ENCODE peak calls at places on chromosomes 3 and 15, in six cellular contexts. H is cardiac muscle cell; M is K562; O is mesendoderm; T is CD8-positive, alpha-beta memory T cell; K is A549. Y is an unnamed sample.
A peak's percentile ranks its signal among the peaks of the same experiment; 100 is the strongest.

GRCh38 chr3:65902304-65902793 is 136.4 kb downstream of the MAGI1 start:
- DNase-seq in H (peak; percentile 20), M (no peak), O (peak; percentile 95), T (no peak), K (no peak), Y (no peak)

GRCh38 chr15:65659502-65660052 is 37.8 kb downstream of the SLC24A1 start:
- DNase-seq in H (no peak), M (no peak), O (no peak), T (no peak), K (no peak), Y (no peak)

GRCh38 chr3:79983063-79983561 is 215.3 kb upstream of the ROBO1 start:
- DNase-seq in H (peak; percentile 5), M (no peak), O (no peak), T (no peak), K (no peak), Y (no peak)

GRCh38 chr15:59174846-59175831 is 31.5 kb upstream of the LDHAL6B start:
- DNase-seq in H (peak; percentile 79), M (peak; percentile 64), O (peak; percentile 73), T (no peak), K (peak; percentile 87), Y (peak; percentile 82)

GRCh38 chr15:99180287-99180962 is 69.0 kb downstream of the TTC23 start:
- DNase-seq in H (peak; percentile 68), M (no peak), O (no peak), T (no peak), K (no peak), Y (no peak)

GRCh38 chr15:49494842-49495241 is 71.8 kb downstream of the FGF7 start:
- DNase-seq in H (no peak), M (no peak), O (no peak), T (no peak), K (no peak), Y (no peak)

GRCh38 chr15:57224664-57225063 is 151.6 kb upstream of the CGNL1 start:
- DNase-seq in H (peak; percentile 25), M (no peak), O (no peak), T (no peak), K (no peak), Y (no peak)

GRCh38 chr3:143236226-143236964 is 116.8 kb downstream of the CHST2 start:
- DNase-seq in H (no peak), M (no peak), O (no peak), T (no peak), K (no peak), Y (no peak)

GRCh38 chr3:163056874-163057497 is 1560.4 kb downstream of the OTOL1 start:
- DNase-seq in H (peak; percentile 60), M (peak; percentile 24), O (peak; percentile 71), T (no peak), K (peak; percentile 56), Y (peak; percentile 40)

GRCh38 chr3:52277972-52278509 is 408 bp downstream of the WDR82 start:
- DNase-seq in H (no peak), M (peak; percentile 49), O (peak; percentile 78), T (peak; percentile 77), K (peak; percentile 64), Y (peak; percentile 21)

GRCh38 chr3:45881031-45882022 is 5.0 kb upstream of the CCR9 start:
- DNase-seq in H (peak; percentile 37), M (peak; percentile 83), O (peak; percentile 6), T (peak; percentile 84), K (no peak), Y (no peak)

GRCh38 chr3:190155752-190156151 is 35.1 kb upstream of the P3H2 start:
- DNase-seq in H (no peak), M (no peak), O (no peak), T (no peak), K (no peak), Y (no peak)

GRCh38 chr3:17372362-17372761 is 370.1 kb downstream of the TBC1D5 start:
- DNase-seq in H (no peak), M (no peak), O (no peak), T (no peak), K (no peak), Y (no peak)

GRCh38 chr3:17372811-17373210 is 369.6 kb downstream of the TBC1D5 start:
- DNase-seq in H (peak; percentile 7), M (no peak), O (no peak), T (no peak), K (peak; percentile 11), Y (no peak)

GRCh38 chr3:17373304-17373703 is 369.1 kb downstream of the TBC1D5 start:
- DNase-seq in H (no peak), M (no peak), O (no peak), T (no peak), K (no peak), Y (no peak)

DNA sequence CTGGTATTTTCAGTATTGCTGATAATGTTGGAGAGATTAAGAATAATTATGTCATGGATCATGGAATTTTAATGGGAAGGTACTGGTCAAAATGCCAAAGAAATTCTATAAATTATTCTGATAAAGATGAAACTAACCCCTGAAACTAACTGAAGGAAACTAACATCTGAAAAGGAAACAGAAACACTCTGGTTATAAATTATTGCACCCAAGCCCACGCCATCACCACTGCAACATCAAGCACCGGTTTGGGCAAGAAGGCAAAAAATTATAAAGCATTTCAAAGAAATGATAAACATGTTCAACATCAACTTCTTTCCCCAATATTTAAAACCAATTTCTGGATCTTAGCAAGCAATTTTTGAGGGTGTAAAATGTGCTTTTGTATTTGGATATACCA is 372.5 kb downstream of the TBC1D5 start:
- DNase-seq in H (no peak), M (no peak), O (no peak), T (no peak), K (no peak), Y (no peak)
- H3K4me1 ChIP-seq in H (no peaks in the 10 kb centered on the region), M (no peaks in the 10 kb centered on the region), O (no peaks in the 10 kb centered on the region), T (no peaks in the 10 kb centered on the region), K (peaks cover 14% of the 10 kb centered on the region), Y (no peaks in the 10 kb centered on the region)

DNA sequence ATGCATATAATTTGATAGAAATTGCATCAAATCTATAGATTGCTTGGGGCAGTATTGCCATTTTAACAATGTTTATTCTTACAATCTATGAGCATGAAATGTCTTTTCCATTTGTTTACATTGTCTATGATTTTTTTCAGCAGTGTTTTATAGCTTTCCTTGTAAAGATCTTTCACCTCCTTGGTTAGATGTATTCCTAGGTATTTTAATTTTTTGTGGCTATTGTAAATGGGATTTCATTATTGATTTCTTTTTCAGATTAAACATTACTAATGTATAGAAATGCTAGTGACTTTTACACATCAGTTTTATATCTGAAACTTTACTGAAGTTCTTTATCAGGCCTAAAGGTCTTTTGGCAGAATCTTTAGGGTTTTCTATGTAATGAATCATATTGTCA is 237.6 kb upstream of the STAC start:
- DNase-seq in H (no peak), M (no peak), O (no peak), T (no peak), K (no peak), Y (no peak)
- H3K4me3 ChIP-seq in H (no peak overlapping the region), M (no peak overlapping the region), O (no peak overlapping the region), T (no peak overlapping the region), K (no peak overlapping the region), Y (no peak overlapping the region)

GRCh38 chr3:100401674-100402036 is 316 bp downstream of the LNP1 start:
- DNase-seq in H (peak; percentile 69), M (peak; percentile 23), O (peak; percentile 75), T (peak; percentile 73), K (no peak), Y (no peak)

GRCh38 chr3:100400424-100400781 is 486 bp downstream of the TOMM70 start:
- DNase-seq in H (peak; percentile 19), M (no peak), O (peak; percentile 22), T (peak; percentile 72), K (peak; percentile 3), Y (peak; percentile 18)

GRCh38 chr3:100400782-100401673 is at the start of the genes LNP1 and TOMM70:
- DNase-seq in H (peak; percentile 98), M (peak; percentile 86), O (peak; percentile 98), T (peak; percentile 95), K (peak; percentile 97), Y (peak; percentile 96)

GRCh38 chr3:100396967-100397366 is 3.9 kb downstream of the TOMM70 start:
- DNase-seq in H (peak; percentile 6), M (no peak), O (no peak), T (no peak), K (no peak), Y (no peak)

DNA sequence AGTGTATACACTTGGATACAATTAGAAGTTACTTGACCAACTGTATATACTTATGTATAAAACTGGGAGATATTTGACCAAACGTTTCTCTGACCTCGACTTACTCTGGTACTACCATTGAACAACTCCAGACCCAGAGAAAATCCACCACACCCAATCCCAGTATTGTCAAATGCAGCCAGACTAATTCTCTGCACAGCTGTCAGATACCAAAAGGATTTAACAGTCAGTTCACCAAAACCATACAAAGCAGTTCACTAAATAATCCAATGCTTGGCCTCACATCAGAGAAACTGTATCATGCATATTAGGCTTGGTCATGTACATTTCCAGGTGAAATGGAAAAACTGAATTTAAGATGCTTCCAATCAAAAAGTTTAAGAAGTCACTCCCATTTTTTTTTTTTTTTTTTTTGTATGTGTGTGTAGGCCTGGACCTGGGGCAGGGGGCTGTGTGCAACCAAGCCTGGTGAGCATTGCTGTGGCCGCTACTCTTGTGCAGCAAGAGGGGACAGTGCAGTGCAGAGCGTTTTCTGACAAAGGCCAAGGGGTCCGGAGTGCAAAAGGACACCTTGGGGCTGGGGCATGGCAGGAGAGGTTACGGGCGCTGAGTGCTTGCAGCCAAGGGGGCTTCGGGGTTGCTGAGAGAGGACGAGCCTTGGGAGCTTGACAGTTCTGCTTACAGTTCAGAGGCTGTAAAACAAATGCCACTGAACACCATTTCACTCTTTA is 1.4 kb downstream of the TOMM70 start:
- DNase-seq in H (no peak), M (no peak), O (no peak), T (no peak), K (no peak), Y (no peak)
- H3K4me1 ChIP-seq in H (peaks cover 19% of the 10 kb centered on the region), M (no peaks in the 10 kb centered on the region), O (peaks cover 4% of the 10 kb centered on the region), T (peaks cover 41% of the 10 kb centered on the region), K (peaks cover 41% of the 10 kb centered on the region), Y (peaks cover 30% of the 10 kb centered on the region)

GRCh38 chr15:83653639-83654378 is at the start of gene ADAMTSL3:
- DNase-seq in H (peak; percentile 78), M (no peak), O (peak; percentile 84), T (no peak), K (peak; percentile 49), Y (no peak)
- H3K4me3 ChIP-seq in H (peak within 1 kb of the TSS; percentile 41), M (no peak within 1 kb of the TSS), O (no peak within 1 kb of the TSS), T (no peak within 1 kb of the TSS), K (peak within 1 kb of the TSS; percentile 40), Y (no peak within 1 kb of the TSS)

GRCh38 chr15:52307847-52308246 is 12.2 kb upstream of the MYO5C start:
- DNase-seq in H (no peak), M (no peak), O (no peak), T (no peak), K (no peak), Y (no peak)
- H3K4me1 ChIP-seq in H (no peaks in the 10 kb centered on the region), M (no peaks in the 10 kb centered on the region), O (no peaks in the 10 kb centered on the region), T (no peaks in the 10 kb centered on the region), K (peaks cover 13% of the 10 kb centered on the region), Y (no peaks in the 10 kb centered on the region)